ENCODE peak calls at places on chromosomes 16 and 17, in four cellular contexts. One of them, this sample, is unnamed. For H3K4me1 and H3K27me3, the result is how much of the 10 kb centered on the place peaks cover.

GRCh38 chr16:2804728-2805127 is 6.5 kb downstream of the PRSS41 start:
- DNase-seq in fibroblast of lung: no peak
- DNase-seq in cardiac muscle cell: no peak
- DNase-seq in tibial nerve: no peak
- DNase-seq in this sample: no peak

GRCh38 chr16:85173981-85174751 is 61.9 kb upstream of the CIBAR2 start:
- DNase-seq in fibroblast of lung: peak
- DNase-seq in cardiac muscle cell: peak
- DNase-seq in tibial nerve: no peak
- DNase-seq in this sample: no peak

GRCh38 chr17:28404812-28405570 is 1.0 kb downstream of the SLC46A1 start:
- DNase-seq in fibroblast of lung: no peak
- DNase-seq in cardiac muscle cell: no peak
- DNase-seq in tibial nerve: no peak
- DNase-seq in this sample: no peak

GRCh38 chr17:78548725-78549124 is 28.5 kb downstream of the DNAH17 start:
- DNase-seq in fibroblast of lung: no peak
- DNase-seq in cardiac muscle cell: no peak
- DNase-seq in tibial nerve: no peak
- DNase-seq in this sample: no peak

GRCh38 chr17:50954641-50955121 is 88.5 kb upstream of the TOB1 start:
- DNase-seq in fibroblast of lung: no peak
- DNase-seq in cardiac muscle cell: no peak
- DNase-seq in tibial nerve: no peak
- DNase-seq in this sample: no peak

GRCh38 chr17:56499799-56500388 is 93.6 kb upstream of the NOG start:
- DNase-seq in fibroblast of lung: peak
- DNase-seq in cardiac muscle cell: peak
- DNase-seq in tibial nerve: peak
- DNase-seq in this sample: no peak

GRCh38 chr16:17451835-17452234 is 18.9 kb downstream of the XYLT1 start:
- DNase-seq in fibroblast of lung: no peak
- DNase-seq in cardiac muscle cell: no peak
- DNase-seq in tibial nerve: no peak
- DNase-seq in this sample: no peak

GRCh38 chr17:48462946-48463345 is 32.9 kb upstream of the SKAP1 start:
- DNase-seq in fibroblast of lung: no peak
- DNase-seq in cardiac muscle cell: no peak
- DNase-seq in tibial nerve: no peak
- DNase-seq in this sample: no peak

GRCh38 chr16:20175358-20175757 is 101.7 kb upstream of the GPR139 start:
- DNase-seq in fibroblast of lung: no peak
- DNase-seq in cardiac muscle cell: no peak
- DNase-seq in tibial nerve: no peak
- DNase-seq in this sample: no peak

GRCh38 chr16:30065943-30066881 is 652 bp downstream of the ALDOA start:
- DNase-seq in fibroblast of lung: peak
- DNase-seq in cardiac muscle cell: peak
- DNase-seq in tibial nerve: peak
- DNase-seq in this sample: no peak

GRCh38 chr16:30697264-30698138 is 1.5 kb upstream of the SRCAP start:
- DNase-seq in fibroblast of lung: no peak
- DNase-seq in cardiac muscle cell: no peak
- DNase-seq in tibial nerve: no peak
- DNase-seq in this sample: no peak

GRCh38 chr16:56631197-56631596 is 1.3 kb upstream of the MT1M start:
- DNase-seq in fibroblast of lung: no peak
- DNase-seq in cardiac muscle cell: no peak
- DNase-seq in tibial nerve: no peak
- DNase-seq in this sample: no peak

GRCh38 chr17:68295086-68295485 is 3.8 kb downstream of the ARSG start:
- DNase-seq in fibroblast of lung: no peak
- DNase-seq in cardiac muscle cell: no peak
- DNase-seq in tibial nerve: no peak
- DNase-seq in this sample: no peak

GRCh38 chr16:75070055-75070841 is 46.3 kb downstream of the LDHD start:
- DNase-seq in fibroblast of lung: peak
- DNase-seq in cardiac muscle cell: no peak
- DNase-seq in tibial nerve: no peak
- DNase-seq in this sample: peak

GRCh38 chr16:86355114-86355513 is 155.2 kb upstream of the FOXF1 start:
- DNase-seq in fibroblast of lung: no peak
- DNase-seq in cardiac muscle cell: no peak
- DNase-seq in tibial nerve: no peak
- DNase-seq in this sample: no peak

GRCh38 chr17:16491703-16492612 is at the start of gene LRRC75A:
- DNase-seq in fibroblast of lung: peak
- DNase-seq in cardiac muscle cell: peak
- DNase-seq in tibial nerve: no peak
- DNase-seq in this sample: peak

GRCh38 chr17:47987240-47987835 is 16.4 kb downstream of the CDK5RAP3 start:
- DNase-seq in fibroblast of lung: no peak
- DNase-seq in cardiac muscle cell: no peak
- DNase-seq in tibial nerve: no peak
- DNase-seq in this sample: no peak

GRCh38 chr16:17304814-17305169 is 166.0 kb downstream of the XYLT1 start:
- DNase-seq in fibroblast of lung: peak
- DNase-seq in cardiac muscle cell: no peak
- DNase-seq in tibial nerve: no peak
- DNase-seq in this sample: no peak

GRCh38 chr16:30335598-30336474 is 19.3 kb downstream of the CD2BP2 start:
- DNase-seq in fibroblast of lung: peak
- DNase-seq in cardiac muscle cell: peak
- DNase-seq in tibial nerve: no peak
- DNase-seq in this sample: no peak

GRCh38 chr17:55513885-55514590 is 2.8 kb upstream of the SMIM36 start:
- DNase-seq in fibroblast of lung: peak
- DNase-seq in cardiac muscle cell: peak
- DNase-seq in tibial nerve: peak
- DNase-seq in this sample: peak

GRCh38 chr16:61820398-61820797 is 215.8 kb downstream of the CDH8 start:
- DNase-seq in fibroblast of lung: no peak
- DNase-seq in cardiac muscle cell: no peak
- DNase-seq in tibial nerve: no peak
- DNase-seq in this sample: no peak

GRCh38 chr17:45690876-45691275 is 93.2 kb upstream of the CRHR1 start:
- DNase-seq in fibroblast of lung: no peak
- DNase-seq in cardiac muscle cell: no peak
- DNase-seq in tibial nerve: no peak
- DNase-seq in this sample: no peak

GRCh38 chr17:76681222-76682137 is 29.3 kb downstream of the MXRA7 start:
- DNase-seq in fibroblast of lung: peak
- DNase-seq in cardiac muscle cell: peak
- DNase-seq in tibial nerve: peak
- DNase-seq in this sample: peak

GRCh38 chr17:70098030-70098429 is 23.0 kb downstream of the KCNJ16 start:
- DNase-seq in fibroblast of lung: no peak
- DNase-seq in cardiac muscle cell: no peak
- DNase-seq in tibial nerve: no peak
- DNase-seq in this sample: no peak

GRCh38 chr17:19915579-19915978 is 47.8 kb upstream of the ULK2 start:
- DNase-seq in fibroblast of lung: no peak
- DNase-seq in cardiac muscle cell: no peak
- DNase-seq in tibial nerve: no peak
- DNase-seq in this sample: no peak

GRCh38 chr16:14309906-14310305 is 238.8 kb downstream of the MRTFB start:
- DNase-seq in fibroblast of lung: peak
- DNase-seq in cardiac muscle cell: no peak
- DNase-seq in tibial nerve: no peak
- DNase-seq in this sample: no peak

GRCh38 chr16:78761427-78761826 is 662.0 kb downstream of the WWOX start:
- DNase-seq in fibroblast of lung: no peak
- DNase-seq in cardiac muscle cell: no peak
- DNase-seq in tibial nerve: no peak
- DNase-seq in this sample: no peak

DNA sequence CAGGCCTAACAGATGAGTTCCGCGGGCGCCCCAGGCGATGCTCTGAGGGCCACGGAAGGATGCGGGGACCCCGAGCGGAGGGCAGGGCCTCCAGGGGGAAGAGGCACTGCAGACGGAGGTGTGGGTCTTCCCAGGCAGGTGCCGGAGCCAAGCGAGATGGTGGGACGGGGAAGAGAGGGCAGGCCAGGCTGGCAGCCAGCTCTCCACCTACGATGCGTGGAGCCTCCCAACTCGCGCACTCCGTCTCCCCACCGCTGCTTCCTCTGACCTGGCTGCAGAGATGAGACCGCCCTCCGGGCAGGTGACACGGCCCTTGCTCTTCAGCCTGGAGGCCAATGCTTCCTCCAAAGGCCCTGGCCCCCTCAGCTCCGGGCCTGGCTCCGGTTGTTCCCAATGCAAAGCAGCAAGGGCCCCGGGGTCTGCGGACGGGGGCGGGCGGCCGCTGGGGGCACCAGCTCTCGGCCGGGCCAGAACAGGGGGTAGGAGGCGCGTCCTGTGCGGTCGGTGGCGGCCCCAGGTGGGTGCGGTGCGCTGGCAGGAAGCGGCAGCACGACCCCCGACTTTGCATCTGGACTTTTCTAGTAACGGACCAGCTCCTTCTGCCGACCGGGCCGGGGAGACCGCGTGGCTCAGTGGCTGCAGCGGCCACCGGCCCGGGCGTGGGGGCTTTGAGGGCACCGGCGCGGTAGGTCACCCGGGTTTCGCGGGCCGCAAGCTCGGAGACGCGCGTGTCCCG is 1.5 kb upstream of the SOX8 start:
- DNase-seq in fibroblast of lung: no peak
- DNase-seq in cardiac muscle cell: no peak
- DNase-seq in tibial nerve: no peak
- DNase-seq in this sample: no peak
- TF ChIP-seq CTCF in fibroblast of lung: no peak
- TF ChIP-seq CTCF in cardiac muscle cell: no peak
- TF ChIP-seq CTCF in tibial nerve: no peak
- TF ChIP-seq CTCF in this sample: no peak

DNA sequence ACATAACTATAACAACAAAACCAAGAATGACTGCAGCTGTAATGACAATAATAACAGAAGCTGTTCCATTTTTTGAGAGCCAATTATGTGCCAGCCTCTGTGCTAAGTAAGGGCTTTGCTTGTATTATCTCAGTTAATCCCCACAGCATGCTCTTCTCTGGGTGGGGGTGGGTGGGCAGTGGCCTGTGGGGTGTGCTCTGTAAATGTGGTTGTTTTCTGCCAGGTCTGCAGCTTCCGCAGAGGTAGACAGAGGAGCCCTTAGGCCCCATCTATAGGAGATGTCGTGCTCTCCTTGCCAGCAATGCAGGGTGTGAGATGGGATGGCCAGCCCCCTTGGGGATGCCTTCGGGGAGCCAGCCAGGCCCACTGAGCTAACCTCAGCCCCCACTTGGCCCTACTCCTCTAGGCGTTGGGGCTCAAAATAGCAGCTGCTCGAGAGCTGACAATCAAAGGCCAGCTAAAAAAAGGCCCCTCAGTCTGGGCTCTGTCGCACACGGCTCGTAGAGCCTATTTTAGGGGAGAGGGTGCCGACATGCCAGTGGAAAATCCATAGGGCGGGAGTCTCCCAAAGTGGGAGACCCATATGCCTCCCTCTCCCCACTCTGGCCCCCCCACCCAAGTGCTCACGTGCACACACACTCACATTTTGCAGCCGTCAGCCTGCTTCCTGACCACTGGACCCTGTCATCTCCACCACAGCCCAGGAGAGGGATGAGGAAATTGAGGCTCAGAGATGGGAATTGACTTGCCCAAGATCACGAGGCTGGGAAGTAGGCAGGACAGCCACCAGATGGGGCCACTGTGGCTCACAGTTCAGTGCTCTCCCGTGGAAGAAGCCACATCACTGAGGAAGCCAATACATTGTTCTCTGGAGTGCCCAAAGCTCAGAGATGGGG is 15.8 kb downstream of the CDH16 start:
- DNase-seq in fibroblast of lung: no peak
- DNase-seq in cardiac muscle cell: no peak
- DNase-seq in tibial nerve: no peak
- DNase-seq in this sample: no peak
- H3K4me1 ChIP-seq in fibroblast of lung: under half
- H3K4me1 ChIP-seq in cardiac muscle cell: half or more
- H3K4me1 ChIP-seq in tibial nerve: half or more
- H3K4me1 ChIP-seq in this sample: under half

DNA sequence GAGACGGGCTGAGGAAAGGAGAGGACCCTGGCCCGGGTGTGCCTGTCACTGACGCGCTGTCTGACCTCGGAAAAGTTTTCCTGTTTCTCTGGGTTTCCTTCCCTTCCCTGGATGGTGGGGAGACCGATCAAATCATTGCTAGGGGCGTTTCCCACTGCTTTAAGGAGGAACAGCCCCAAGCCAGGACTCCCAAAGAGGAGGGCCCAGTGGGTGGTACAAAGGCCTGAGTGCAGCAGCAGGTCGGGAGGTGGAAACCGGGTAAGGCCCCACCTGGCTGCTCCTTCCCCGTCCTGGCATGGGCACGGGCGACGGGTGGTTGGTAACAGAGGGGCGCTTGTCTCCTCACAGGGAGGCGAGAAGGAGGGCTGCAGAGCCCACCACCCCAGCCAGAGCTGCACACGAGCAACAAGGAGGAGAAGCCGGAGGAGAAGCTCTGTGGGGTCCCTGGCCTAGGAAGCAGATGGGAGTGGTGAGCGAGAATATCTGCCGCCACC is 2.2 kb downstream of the SRL start:
- DNase-seq in fibroblast of lung: no peak
- DNase-seq in cardiac muscle cell: no peak
- DNase-seq in tibial nerve: no peak
- DNase-seq in this sample: no peak
- H3K27me3 ChIP-seq in fibroblast of lung: under half
- H3K27me3 ChIP-seq in cardiac muscle cell: under half
- H3K27me3 ChIP-seq in tibial nerve: under half
- H3K27me3 ChIP-seq in this sample: under half

GRCh38 chr16:80974649-80975376 is 31.9 kb downstream of the CMC2 start:
- DNase-seq in fibroblast of lung: peak
- DNase-seq in cardiac muscle cell: no peak
- DNase-seq in tibial nerve: no peak
- DNase-seq in this sample: no peak
- TF ChIP-seq CTCF in fibroblast of lung: peak
- TF ChIP-seq CTCF in cardiac muscle cell: peak
- TF ChIP-seq CTCF in tibial nerve: no peak
- TF ChIP-seq CTCF in this sample: peak

DNA sequence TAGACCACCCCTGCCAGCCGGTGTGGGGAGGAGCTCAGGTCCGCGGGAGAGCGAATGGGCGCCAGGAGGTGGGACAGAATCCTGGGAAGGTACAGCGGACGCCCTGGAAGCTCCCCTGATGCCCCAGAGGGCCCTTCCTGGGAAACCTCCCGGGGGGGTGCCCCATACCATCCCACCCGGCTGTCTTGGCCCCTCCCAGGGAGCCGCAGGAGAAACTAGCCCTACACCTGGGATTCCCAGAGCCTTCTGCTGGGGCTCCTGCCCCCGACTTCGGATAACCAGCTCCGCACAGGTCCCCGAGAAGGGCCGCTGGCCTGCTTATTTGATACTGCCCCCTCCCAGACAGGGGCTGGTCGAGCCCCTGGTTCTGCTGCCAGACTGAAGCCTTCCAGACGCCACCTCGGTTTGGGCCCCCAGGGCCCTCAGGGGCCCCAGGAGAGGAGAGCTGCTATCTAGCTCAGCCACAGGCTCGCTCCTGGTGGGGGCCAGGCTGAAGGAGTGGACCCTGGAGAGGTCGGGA is 3.0 kb upstream of the CBX4 start:
- DNase-seq in fibroblast of lung: no peak
- DNase-seq in cardiac muscle cell: no peak
- DNase-seq in tibial nerve: no peak
- DNase-seq in this sample: no peak
- H3K4me1 ChIP-seq in fibroblast of lung: under half
- H3K4me1 ChIP-seq in cardiac muscle cell: under half
- H3K4me1 ChIP-seq in tibial nerve: half or more
- H3K4me1 ChIP-seq in this sample: under half

This sample was measured in uterus.